ENCODE peak calls at places on chromosomes 7 and 10, in five cellular contexts. O is NCI-H82; S is colonic mucosa; I is iris pigment epithelial cell; Y is activated T-helper 9 cell treated with anti-CD3 and anti-CD28 coated beads, Interleukin-2, amount 50 U/mL, for 16 hours. P is an unnamed sample.
A peak's percentile ranks its signal among the peaks of the same experiment; 100 is the strongest.

GRCh38 chr10:98391578-98391991 is 23.4 kb downstream of the PYROXD2 start:
- DNase-seq in Y (no peak), I (no peak), O (no peak), S (no peak), P (no peak)

GRCh38 chr10:133161486-133162051 is 1.6 kb downstream of the KNDC1 start:
- DNase-seq in S (no peak), Y (no peak), I (no peak), O (no peak), P (no peak)

GRCh38 chr7:20264623-20265022 is 47.4 kb upstream of the MACC1 start:
- DNase-seq in Y (no peak), O (no peak), S (no peak), I (no peak), P (no peak)

GRCh38 chr10:110392860-110393732 is 88.4 kb upstream of the SMNDC1 start:
- DNase-seq in I (peak; percentile 76), S (peak; percentile 68), O (peak; percentile 90), Y (no peak), P (no peak)

GRCh38 chr7:148042935-148043334 is 547.6 kb upstream of the C7orf33 start:
- DNase-seq in O (no peak), Y (no peak), S (no peak), I (no peak), P (peak; percentile 95)

GRCh38 chr10:60238408-60239100 is 151.1 kb downstream of the ANK3 start:
- DNase-seq in O (peak; percentile 38), S (no peak), Y (no peak), I (peak; percentile 69), P (no peak)

GRCh38 chr10:61000769-61001730 is 57.1 kb upstream of the RHOBTB1 start:
- DNase-seq in I (peak; percentile 17), Y (no peak), S (peak; percentile 38), O (peak; percentile 81), P (peak; percentile 20)

GRCh38 chr7:36984051-36984492 is 259.8 kb upstream of the AOAH start:
- DNase-seq in O (no peak), Y (no peak), S (no peak), I (no peak), P (peak; percentile 28)

GRCh38 chr7:34900891-34901493 is 136.3 kb downstream of the DPY19L1 start:
- DNase-seq in S (no peak), Y (no peak), O (peak; percentile 45), I (no peak), P (no peak)

GRCh38 chr10:28184810-28185209 is 118.1 kb downstream of the MPP7 start:
- DNase-seq in O (no peak), S (no peak), Y (no peak), I (no peak), P (no peak)

GRCh38 chr7:14521183-14521582 is 381.4 kb downstream of the DGKB start:
- DNase-seq in O (no peak), I (no peak), S (no peak), Y (no peak), P (no peak)

GRCh38 chr10:128463991-128464755 is 337.9 kb upstream of the MKI67 start:
- DNase-seq in Y (no peak), O (peak; percentile 1), S (peak; percentile 77), I (peak; percentile 59), P (no peak)

GRCh38 chr7:10471280-10471679 is 502.4 kb upstream of the PHF14 start:
- DNase-seq in O (no peak), S (no peak), I (no peak), Y (no peak), P (no peak)

GRCh38 chr10:69802424-69803161 is 887 bp downstream of the COL13A1 start:
- DNase-seq in I (peak; percentile 73), S (peak; percentile 31), O (no peak), Y (no peak), P (peak; percentile 10)

P was measured in NCI-H748 treated with DMSO at 0.1 percent for 48 hours.